ENCODE peak calls at places on chromosomes 12 and 14, in eight cellular contexts. D, L, U, O, P, Z, T and S are unnamed samples.

GRCh38 chr14:34227834-34228662 is 234.0 kb downstream of the SPTSSA start:
- DNase-seq in T (peak; percentile 4), O (peak; percentile 52), Z (peak; percentile 41), U (peak; percentile 69), L (no peak), P (peak; percentile 49), D (peak; percentile 59), S (no peak)

GRCh38 chr12:57770734-57771133 is 1.2 kb downstream of the METTL1 start:
- DNase-seq in T (no peak), P (no peak), U (no peak), Z (no peak), O (no peak), L (no peak), D (no peak), S (no peak)

GRCh38 chr12:82708507-82708906 is 21.8 kb downstream of the TMTC2 start:
- DNase-seq in P (no peak), U (no peak), Z (peak; percentile 29), D (no peak), O (peak; percentile 37), T (no peak), L (no peak), S (no peak)

GRCh38 chr12:81461163-81461562 is 298.0 kb downstream of the PPFIA2 start:
- DNase-seq in L (no peak), Z (no peak), O (no peak), T (no peak), U (no peak), D (no peak), P (no peak), S (no peak)

GRCh38 chr14:68628605-68629310 is 164.1 kb downstream of the ZFP36L1 start:
- DNase-seq in O (no peak), U (no peak), Z (no peak), P (no peak), D (peak; percentile 63), L (peak; percentile 41), T (no peak), S (peak; percentile 68)

GRCh38 chr14:86013663-86014062 is 483.7 kb downstream of the FLRT2 start:
- DNase-seq in U (peak; percentile 80), Z (no peak), O (no peak), L (no peak), P (no peak), D (no peak), T (no peak), S (no peak)

GRCh38 chr14:68891851-68892660 is 87.0 kb downstream of the ACTN1 start:
- DNase-seq in D (no peak), P (peak; percentile 80), T (no peak), Z (no peak), O (no peak), L (no peak), U (peak; percentile 77), S (peak; percentile 61)

GRCh38 chr12:69846976-69847375 is 21.9 kb downstream of the MYRFL start:
- DNase-seq in O (no peak), T (no peak), L (no peak), P (no peak), U (no peak), D (no peak), Z (no peak), S (no peak)

GRCh38 chr14:52266782-52267181 is 716 bp upstream of the PTGDR start:
- DNase-seq in Z (no peak), T (no peak), P (peak; percentile 47), D (no peak), U (peak; percentile 93), L (no peak), O (no peak), S (no peak)

GRCh38 chr12:90896164-90896563 is 58.8 kb downstream of the CCER1 start:
- DNase-seq in D (no peak), Z (no peak), U (peak; percentile 83), O (no peak), P (peak; percentile 92), T (no peak), L (peak; percentile 77), S (no peak)

GRCh38 chr14:85554106-85554505 is 24.2 kb downstream of the FLRT2 start:
- DNase-seq in Z (no peak), T (no peak), D (no peak), P (no peak), L (no peak), O (no peak), U (no peak), S (no peak)

GRCh38 chr14:77024171-77024627 is 4.3 kb downstream of the IRF2BPL start:
- DNase-seq in Z (peak; percentile 42), P (peak; percentile 58), L (no peak), O (peak; percentile 58), U (no peak), T (no peak), D (peak; percentile 66), S (no peak)

GRCh38 chr14:68691031-68691864 is 101.6 kb downstream of the ZFP36L1 start:
- DNase-seq in T (no peak), D (no peak), O (no peak), P (no peak), U (no peak), Z (no peak), L (no peak), S (no peak)

DNA sequence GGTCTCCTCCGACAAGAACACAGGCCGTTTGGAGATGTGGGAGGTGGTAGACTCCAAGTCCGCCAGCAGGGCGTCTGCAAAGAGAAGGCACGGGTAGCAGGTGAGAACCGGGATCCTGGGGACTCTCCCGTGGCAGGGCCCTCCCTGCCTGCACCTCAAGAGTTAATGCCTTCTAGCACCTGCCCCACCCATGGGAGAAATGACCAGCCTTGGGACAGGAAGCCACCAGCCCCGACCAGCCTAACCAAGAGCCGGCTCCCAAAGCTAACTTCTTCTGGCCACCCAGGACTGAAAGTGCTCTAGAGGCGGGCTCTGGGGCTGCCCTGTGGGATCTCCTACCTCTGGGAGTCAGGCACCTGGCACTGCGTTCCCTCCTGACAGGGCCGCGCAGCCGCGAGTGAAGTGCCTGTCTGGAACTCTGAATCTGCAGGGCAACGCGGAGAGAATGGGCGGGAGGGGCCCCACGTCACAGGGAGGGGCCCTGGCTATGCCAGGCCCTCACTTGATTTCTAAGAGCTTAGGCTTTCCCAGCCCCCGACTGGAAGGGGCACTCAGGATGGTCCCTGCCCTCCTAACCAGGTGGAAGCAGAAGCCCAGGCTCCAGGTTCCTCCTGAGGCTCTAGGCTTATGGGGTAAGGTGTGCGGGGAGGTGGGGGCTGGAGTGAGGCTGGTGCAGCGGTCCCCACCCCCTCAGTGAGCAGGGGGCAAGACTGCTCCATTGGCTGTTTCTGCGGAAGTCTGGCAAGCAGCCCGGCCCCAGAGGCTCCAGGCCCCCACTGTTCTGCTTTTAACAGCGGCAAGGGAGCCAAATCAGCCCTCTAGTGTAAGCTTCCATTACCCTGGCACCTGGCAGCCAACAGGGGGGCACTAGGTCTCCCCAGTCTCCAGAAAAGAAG is 23.6 kb upstream of the RPLP0 start:
- DNase-seq in Z (peak; percentile 48), P (no peak), U (no peak), L (no peak), T (no peak), D (no peak), O (peak; percentile 65), S (no peak)
- H3K4me3 ChIP-seq in Z (peak overlapping the region; percentile 38), P (no peak overlapping the region), U (no peak overlapping the region), L (no peak overlapping the region), T (no peak overlapping the region), D (no peak overlapping the region), O (peak overlapping the region; percentile 2), S (peak overlapping the region; percentile 27)

GRCh38 chr12:124293286-124294003 is 1.4 kb upstream of the RFLNA start:
- DNase-seq in O (no peak), T (no peak), Z (no peak), D (no peak), P (no peak), U (no peak), L (no peak), S (no peak)

GRCh38 chr12:124296916-124297351 is 2.0 kb downstream of the RFLNA start:
- DNase-seq in O (no peak), D (no peak), P (no peak), U (no peak), L (no peak), T (no peak), Z (no peak), S (no peak)

GRCh38 chr12:124296295-124296915 is 1.5 kb downstream of the RFLNA start:
- DNase-seq in P (no peak), U (no peak), D (no peak), Z (no peak), O (no peak), L (no peak), T (no peak), S (no peak)

GRCh38 chr12:124295431-124296058 is 652 bp downstream of the RFLNA start:
- DNase-seq in T (no peak), L (no peak), Z (no peak), D (no peak), U (no peak), P (no peak), O (no peak), S (no peak)

GRCh38 chr12:124294686-124295315 is at the start of gene RFLNA:
- DNase-seq in D (no peak), T (no peak), U (no peak), Z (no peak), L (no peak), O (no peak), P (no peak), S (no peak)
- TF ChIP-seq CTCF in D (no peak), T (no peak), U (no peak), Z (no peak), L (no peak), O (no peak), P (no peak), S (no peak)

GRCh38 chr14:73238262-73238852 is 1.1 kb downstream of the PAPLN start:
- DNase-seq in P (peak; percentile 88), T (no peak), Z (no peak), O (no peak), D (no peak), U (peak; percentile 82), L (peak; percentile 67), S (peak; percentile 71)
- H3K4me3 ChIP-seq in P (peak overlapping the region; percentile 26), T (no peak overlapping the region), Z (peak overlapping the region; percentile 70), O (peak overlapping the region; percentile 47), D (no peak overlapping the region), U (peak overlapping the region; percentile 45), L (peak overlapping the region; percentile 61), S (peak overlapping the region; percentile 74)

GRCh38 chr14:93969082-93969828 is 7.1 kb downstream of the ASB2 start:
- DNase-seq in U (peak; percentile 4), D (no peak), L (no peak), P (no peak), T (peak; percentile 78), O (peak; percentile 64), Z (peak; percentile 47), S (no peak)

GRCh38 chr14:93970967-93971634 is 5.3 kb downstream of the ASB2 start:
- DNase-seq in U (no peak), L (no peak), Z (no peak), T (peak; percentile 61), O (no peak), P (no peak), D (peak; percentile 66), S (no peak)

GRCh38 chr14:93972618-93973205 is 3.7 kb downstream of the ASB2 start:
- DNase-seq in P (no peak), U (no peak), Z (no peak), T (no peak), D (no peak), L (no peak), O (peak; percentile 68), S (no peak)

GRCh38 chr14:93971635-93972027 is 4.7 kb downstream of the ASB2 start:
- DNase-seq in T (peak; percentile 36), Z (no peak), U (no peak), O (no peak), P (no peak), D (no peak), L (no peak), S (no peak)

DNA sequence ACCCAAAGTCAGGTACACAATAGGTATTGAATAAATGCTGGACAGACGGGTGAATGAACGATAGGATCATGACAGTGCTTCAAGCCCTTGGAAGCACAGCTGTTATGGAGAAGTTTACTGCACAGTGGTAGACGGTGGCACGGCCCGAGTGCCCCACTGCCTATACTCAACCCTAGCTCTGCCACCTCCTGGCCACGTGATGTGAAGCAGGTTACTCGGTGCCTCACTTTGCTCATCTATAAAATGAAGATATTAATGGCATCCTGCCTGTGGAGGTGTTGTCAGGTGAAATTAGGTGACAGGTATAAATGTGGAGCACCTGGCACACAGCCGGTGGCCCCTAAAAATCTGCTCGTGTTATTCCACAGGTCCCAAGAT is 5.8 kb downstream of the ASB2 start:
- DNase-seq in P (no peak), L (no peak), D (peak; percentile 84), O (no peak), T (peak; percentile 76), Z (no peak), U (no peak), S (no peak)
- TF ChIP-seq CTCF in P (no peak), L (peak; percentile 56), D (peak; percentile 77), O (no peak), T (peak; percentile 89), Z (peak; percentile 27), U (peak; percentile 28), S (peak; percentile 21)